ENCODE peak calls at places on chromosomes 6 and 20, in four cellular contexts. R is right cardiac atrium, H is amniotic stem cell, E is fibroblast of lung. Z is an unnamed sample.

GRCh38 chr20:40932436-40932835 is 96.2 kb upstream of the TOP1 start:
- DNase-seq in E (no peak), H (no peak), R (no peak), Z (no peak)

GRCh38 chr6:68719761-68720160 is 84.7 kb downstream of the ADGRB3 start:
- DNase-seq in E (no peak), R (no peak), H (no peak), Z (no peak)

GRCh38 chr6:136604928-136605485 is 54.8 kb upstream of the MAP7 start:
- DNase-seq in R (no peak), H (no peak), E (peak; percentile 39), Z (no peak)

GRCh38 chr6:54020311-54020710 is 90.9 kb upstream of the MLIP start:
- DNase-seq in E (no peak), H (no peak), R (no peak), Z (no peak)

GRCh38 chr20:63402178-63402859 is 41.2 kb upstream of the CHRNA4 start:
- DNase-seq in R (no peak), E (no peak), H (no peak), Z (no peak)

GRCh38 chr6:30136570-30137286 is 788 bp downstream of the TRIM40 start:
- DNase-seq in E (no peak), H (no peak), R (no peak), Z (no peak)

GRCh38 chr20:10090588-10091166 is 55.9 kb downstream of the ANKEF1 start:
- DNase-seq in H (peak; percentile 29), R (peak; percentile 69), E (peak; percentile 78), Z (no peak)

GRCh38 chr6:158810149-158811095 is 8.7 kb downstream of the EZR start:
- DNase-seq in E (no peak), R (no peak), H (no peak), Z (no peak)

GRCh38 chr6:105677671-105678475 is 275.0 kb upstream of the PREP start:
- DNase-seq in R (no peak), H (no peak), E (no peak), Z (no peak)

GRCh38 chr6:36351152-36351571 is 14.5 kb upstream of the BNIP5 start:
- DNase-seq in R (no peak), H (no peak), E (peak; percentile 29), Z (no peak)

GRCh38 chr6:135141728-135142127 is 39.4 kb upstream of the MYB start:
- DNase-seq in R (no peak), H (no peak), E (no peak), Z (no peak)

GRCh38 chr6:105539879-105540278 is 137.0 kb upstream of the PREP start:
- DNase-seq in H (no peak), E (peak; percentile 2), R (no peak), Z (no peak)

GRCh38 chr6:46393940-46394337 is 97.3 kb downstream of the RCAN2 start:
- DNase-seq in H (no peak), E (no peak), R (no peak), Z (no peak)

GRCh38 chr6:112289039-112289566 is 34.7 kb upstream of the LAMA4 start:
- DNase-seq in R (peak; percentile 92), E (peak; percentile 98), H (no peak), Z (no peak)

GRCh38 chr20:62242196-62242595 is 3.9 kb downstream of the OSBPL2 start:
- DNase-seq in H (no peak), R (peak; percentile 11), E (no peak), Z (no peak)

GRCh38 chr6:16743661-16744210 is 17.5 kb downstream of the ATXN1 start:
- DNase-seq in H (no peak), E (no peak), R (no peak), Z (no peak)

GRCh38 chr20:8431538-8432434 is 299.7 kb downstream of the PLCB1 start:
- DNase-seq in R (peak; percentile 93), E (no peak), H (no peak), Z (no peak)

GRCh38 chr20:51497542-51498467 is 44.7 kb downstream of the NFATC2 start:
- DNase-seq in E (no peak), H (no peak), R (peak; percentile 75), Z (no peak)

GRCh38 chr6:93721386-93722048 is 302.2 kb upstream of the EPHA7 start:
- DNase-seq in H (no peak), E (peak; percentile 67), R (peak; percentile 11), Z (peak; percentile 9)

GRCh38 chr20:47289989-47290388 is 66.5 kb downstream of the ZMYND8 start:
- DNase-seq in R (no peak), H (no peak), E (no peak), Z (no peak)

GRCh38 chr6:117440558-117441525 is 15.1 kb upstream of the ROS1 start:
- DNase-seq in R (no peak), H (no peak), E (peak; percentile 95), Z (no peak)

GRCh38 chr6:170224694-170225660 is 65.9 kb downstream of the DLL1 start:
- DNase-seq in E (no peak), R (peak; percentile 33), H (no peak), Z (no peak)

GRCh38 chr20:11411765-11412164 is 505.9 kb upstream of the BTBD3 start:
- DNase-seq in R (no peak), H (no peak), E (no peak), Z (no peak)

GRCh38 chr6:126625019-126625418 is 285.1 kb downstream of the CENPW start:
- DNase-seq in E (peak; percentile 49), R (no peak), H (no peak), Z (peak; percentile 23)

Z was measured in glomerular endothelial cell.